ENCODE peak calls at places on chromosome 19, in nine cellular contexts. P is amygdala; Q is T-helper 2 cell; A is stimulated activated CD4-positive, alpha-beta T cell treated with anti-CD3 and anti-CD28 coated beads, Interleukin-2, amount 100 ng/mL, for 48 hours; N is HEK293T; V is activated T-helper 1 cell treated with anti-CD3 and anti-CD28 coated beads, Interleukin-12 subunit alpha, Interleukin-12 subunit beta, Interleukin-2, Interleukin-4 antibody, amounts not matched to agents 30 ng/mL and 10 ng/mL and 1 ng/mL, durations not matched to agents 14 hours and 24 hours and 36 hours; I is SW 1271; Z is dorsolateral prefrontal cortex; L is RWPE1. K is an unnamed sample.

GRCh38 chr19:12694641-12695040 is 1.8 kb downstream of the FBXW9 start:
- DNase-seq in I (no peak), A (no peak), N (no peak), P (no peak), Z (no peak), Q (no peak), V (no peak), L (no peak), K (no peak)

GRCh38 chr19:49119411-49120324 is at the start of gene PPFIA3:
- DNase-seq in A (no peak), V (no peak), Z (peak; percentile 65), L (no peak), I (no peak), P (peak; percentile 55), Q (peak; percentile 22), N (peak; percentile 28), K (no peak)

GRCh38 chr19:35293733-35294309 is 1.9 kb downstream of the MAG start:
- DNase-seq in N (no peak), L (no peak), A (no peak), P (no peak), Q (no peak), Z (no peak), I (no peak), V (no peak), K (no peak)

GRCh38 chr19:56076413-56076998 is 44.6 kb downstream of the ZNF787 start:
- DNase-seq in Z (peak; percentile 37), A (peak; percentile 38), N (peak; percentile 56), L (peak; percentile 45), P (peak; percentile 7), I (peak; percentile 12), Q (peak; percentile 19), V (no peak), K (peak; percentile 17)

GRCh38 chr19:4393947-4394590 is 6.3 kb downstream of the SH3GL1 start:
- DNase-seq in V (no peak), Q (no peak), A (no peak), P (no peak), N (no peak), L (no peak), I (no peak), Z (no peak), K (no peak)

GRCh38 chr19:42175952-42176648 is 41.4 kb downstream of the DEDD2 start:
- DNase-seq in I (no peak), V (no peak), P (peak; percentile 20), Q (no peak), Z (peak; percentile 49), L (no peak), N (peak; percentile 33), A (no peak), K (no peak)

GRCh38 chr19:57803594-57804325 is 11.0 kb downstream of the ZNF552 start:
- DNase-seq in P (no peak), L (peak; percentile 30), V (no peak), Z (peak; percentile 17), Q (no peak), I (no peak), N (no peak), A (no peak), K (no peak)

GRCh38 chr19:11361771-11362731 is 6.8 kb downstream of the PLPPR2 start:
- DNase-seq in N (no peak), L (no peak), P (no peak), V (no peak), Q (no peak), Z (no peak), I (no peak), A (no peak), K (no peak)

GRCh38 chr19:44623080-44623479 is 9.7 kb downstream of the IGSF23 start:
- DNase-seq in P (no peak), V (no peak), I (no peak), Z (no peak), L (no peak), Q (no peak), N (no peak), A (no peak), K (no peak)

GRCh38 chr19:33376423-33376822 is 2.9 kb downstream of the CEBPG start:
- DNase-seq in A (no peak), Z (no peak), V (no peak), I (no peak), Q (no peak), P (no peak), L (peak; percentile 61), N (no peak), K (no peak)

GRCh38 chr19:56978023-56978565 is 137.6 kb upstream of the PEG3 start:
- DNase-seq in Z (no peak), N (no peak), I (no peak), L (no peak), Q (no peak), V (no peak), P (no peak), A (no peak), K (no peak)

GRCh38 chr19:51830263-51830662 is 35.3 kb downstream of the FPR3 start:
- DNase-seq in I (no peak), L (no peak), V (no peak), Z (no peak), N (no peak), A (no peak), P (no peak), Q (no peak), K (no peak)

GRCh38 chr19:30350995-30351394 is 21.2 kb upstream of the ZNF536 start:
- DNase-seq in Q (no peak), L (no peak), P (no peak), Z (no peak), N (no peak), I (no peak), A (no peak), V (no peak), K (no peak)

GRCh38 chr19:33047422-33047821 is 17.3 kb downstream of the RHPN2 start:
- DNase-seq in A (no peak), Z (no peak), V (no peak), N (no peak), L (peak; percentile 92), I (no peak), P (no peak), Q (no peak), K (no peak)

GRCh38 chr19:38990949-38991697 is 15.6 kb upstream of the FBXO17 start:
- DNase-seq in Q (no peak), A (no peak), Z (no peak), P (no peak), L (no peak), V (no peak), N (no peak), I (no peak), K (no peak)

GRCh38 chr19:52086481-52086880 is 9.1 kb downstream of the ZNF841 start:
- DNase-seq in Q (no peak), L (no peak), I (no peak), A (no peak), P (no peak), Z (no peak), V (no peak), N (no peak), K (no peak)

GRCh38 chr19:14400913-14401312 is 18.2 kb downstream of the DDX39A start:
- DNase-seq in N (no peak), P (no peak), Z (no peak), V (no peak), L (no peak), I (no peak), A (no peak), Q (peak; percentile 65), K (no peak)

GRCh38 chr19:2678043-2678671 is 24.3 kb downstream of the GNG7 start:
- DNase-seq in L (no peak), Q (no peak), V (no peak), N (no peak), A (no peak), I (no peak), Z (no peak), P (no peak), K (peak; percentile 23)

GRCh38 chr19:39587496-39587895 is 14.8 kb upstream of the LGALS13 start:
- DNase-seq in Q (no peak), L (no peak), P (no peak), A (no peak), V (no peak), N (no peak), Z (no peak), I (no peak), K (no peak)

GRCh38 chr19:39341122-39341719 is 1.0 kb upstream of the SAMD4B start:
- DNase-seq in Q (peak; percentile 48), L (no peak), A (no peak), V (no peak), I (no peak), P (no peak), N (peak; percentile 18), Z (no peak), K (no peak)

GRCh38 chr19:33496496-33496895 is 25.1 kb downstream of the PEPD start:
- DNase-seq in P (no peak), Q (no peak), Z (no peak), V (no peak), L (no peak), A (no peak), N (no peak), I (no peak), K (no peak)

GRCh38 chr19:8083141-8083540 is 30.6 kb downstream of the CCL25 start:
- DNase-seq in I (no peak), Q (no peak), Z (no peak), A (no peak), V (no peak), P (no peak), N (no peak), L (no peak), K (no peak)

K was measured in T-cell.